ENCODE peak calls at places on chromosomes 12 and 14, in seven cellular contexts. Q is fibroblast of the aortic adventitia; V is HTR-8/SVneo; Z is myocyte; U is pancreas; S is stimulated activated CD8-positive, alpha-beta memory T cell treated with anti-CD3 and anti-CD28 coated beads, Interleukin-2, amount 100 ng/mL, for 48 hours; N is effector CD4-positive, alpha-beta T cell. J is an unnamed sample.

GRCh38 chr12:9751204-9752144 is 9.2 kb downstream of the CD69 start:
- DNase-seq in V (peak), U (no peak), Z (peak), N (peak), Q (peak), S (no peak), J (peak)

GRCh38 chr12:124041907-124042306 is 68.9 kb downstream of the ZNF664 start:
- DNase-seq in Q (no peak), S (no peak), V (no peak), Z (no peak), U (no peak), N (no peak), J (no peak)

GRCh38 chr12:120276734-120277133 is 11.2 kb upstream of the PXN start:
- DNase-seq in Z (no peak), Q (peak), S (no peak), U (no peak), V (no peak), N (no peak), J (peak)

GRCh38 chr12:132133952-132134652 is 10.0 kb downstream of the DDX51 start:
- DNase-seq in N (no peak), Z (no peak), U (no peak), Q (no peak), V (no peak), S (no peak), J (no peak)

GRCh38 chr14:100904307-100905019 is 941 bp upstream of the RTL1 start:
- DNase-seq in S (no peak), Q (no peak), U (peak), N (no peak), Z (no peak), V (no peak), J (peak)

GRCh38 chr14:21097616-21098133 is 780 bp downstream of the ZNF219 start:
- DNase-seq in V (no peak), Q (no peak), N (no peak), Z (no peak), U (no peak), S (no peak), J (no peak)

GRCh38 chr12:124479680-124480468 is 87.5 kb downstream of the NCOR2 start:
- DNase-seq in V (no peak), Q (no peak), S (no peak), N (no peak), Z (no peak), U (peak), J (no peak)

GRCh38 chr12:123149828-123150272 is 1.0 kb downstream of the PITPNM2 start:
- DNase-seq in V (no peak), U (peak), S (no peak), Z (no peak), N (no peak), Q (no peak), J (no peak)

GRCh38 chr12:3032161-3032560 is 45.0 kb upstream of the TSPAN9 start:
- DNase-seq in S (no peak), U (no peak), Q (no peak), V (no peak), Z (no peak), N (no peak), J (no peak)

GRCh38 chr12:100857418-100857817 is 62.8 kb downstream of the ANO4 start:
- DNase-seq in Z (peak), V (no peak), U (no peak), Q (no peak), S (no peak), N (no peak), J (no peak)

GRCh38 chr14:87600236-87600635 is 392.7 kb downstream of the GALC start:
- DNase-seq in N (no peak), Q (no peak), S (no peak), V (no peak), U (no peak), Z (no peak), J (no peak)

GRCh38 chr14:61472801-61473376 is 151.5 kb downstream of the PRKCH start:
- DNase-seq in Q (no peak), N (peak), S (peak), U (no peak), Z (no peak), V (no peak), J (peak)

GRCh38 chr14:26987734-26988363 is 390.0 kb upstream of the NOVA1 start:
- DNase-seq in Q (no peak), S (no peak), U (no peak), Z (no peak), N (no peak), V (no peak), J (no peak)

GRCh38 chr12:32139064-32139421 is 32.4 kb downstream of the BICD1 start:
- DNase-seq in Q (peak), V (no peak), U (no peak), S (no peak), Z (peak), N (no peak), J (peak)

J was measured in ELR.